ENCODE peak calls at places on chromosomes 16 and 17, in nine cellular contexts. One of them, this sample, is unnamed.

GRCh38 chr17:37493249-37494027 is 3.7 kb downstream of the DUSP14 start:
- DNase-seq in activated T-cell treated with anti-CD3 and anti-CD28 coated beads for 4 hours: no peak
- DNase-seq in HS-27A: peak; percentile 79
- DNase-seq in CD4-positive, CD25-positive, alpha-beta regulatory T cell: no peak
- DNase-seq in Karpas-422: no peak
- DNase-seq in AG04450: peak; percentile 81
- DNase-seq in uterus: no peak
- DNase-seq in mesenteric fat pad: no peak
- DNase-seq in heart left ventricle: no peak
- DNase-seq in this sample: no peak

GRCh38 chr16:48959204-48959603 is 322.4 kb downstream of the CBLN1 start:
- DNase-seq in activated T-cell treated with anti-CD3 and anti-CD28 coated beads for 4 hours: no peak
- DNase-seq in HS-27A: no peak
- DNase-seq in CD4-positive, CD25-positive, alpha-beta regulatory T cell: no peak
- DNase-seq in Karpas-422: no peak
- DNase-seq in AG04450: no peak
- DNase-seq in uterus: no peak
- DNase-seq in mesenteric fat pad: peak; percentile 65
- DNase-seq in heart left ventricle: peak; percentile 29
- DNase-seq in this sample: no peak

GRCh38 chr17:72725432-72726068 is 366.9 kb downstream of the SLC39A11 start:
- DNase-seq in activated T-cell treated with anti-CD3 and anti-CD28 coated beads for 4 hours: no peak
- DNase-seq in HS-27A: no peak
- DNase-seq in CD4-positive, CD25-positive, alpha-beta regulatory T cell: peak; percentile 11
- DNase-seq in Karpas-422: peak; percentile 82
- DNase-seq in AG04450: no peak
- DNase-seq in uterus: no peak
- DNase-seq in mesenteric fat pad: no peak
- DNase-seq in heart left ventricle: peak; percentile 40
- DNase-seq in this sample: no peak

GRCh38 chr17:4947411-4948165 is 742 bp downstream of the PFN1 start:
- DNase-seq in activated T-cell treated with anti-CD3 and anti-CD28 coated beads for 4 hours: peak; percentile 45
- DNase-seq in HS-27A: no peak
- DNase-seq in CD4-positive, CD25-positive, alpha-beta regulatory T cell: peak; percentile 62
- DNase-seq in Karpas-422: peak; percentile 84
- DNase-seq in AG04450: no peak
- DNase-seq in uterus: peak; percentile 57
- DNase-seq in mesenteric fat pad: no peak
- DNase-seq in heart left ventricle: peak; percentile 67
- DNase-seq in this sample: no peak

GRCh38 chr17:17412331-17412730 is 64.5 kb upstream of the MED9 start:
- DNase-seq in activated T-cell treated with anti-CD3 and anti-CD28 coated beads for 4 hours: no peak
- DNase-seq in HS-27A: no peak
- DNase-seq in CD4-positive, CD25-positive, alpha-beta regulatory T cell: no peak
- DNase-seq in Karpas-422: no peak
- DNase-seq in AG04450: no peak
- DNase-seq in uterus: no peak
- DNase-seq in mesenteric fat pad: no peak
- DNase-seq in heart left ventricle: no peak
- DNase-seq in this sample: no peak

GRCh38 chr16:50657251-50657650 is 23.9 kb downstream of the SNX20 start:
- DNase-seq in activated T-cell treated with anti-CD3 and anti-CD28 coated beads for 4 hours: no peak
- DNase-seq in HS-27A: no peak
- DNase-seq in CD4-positive, CD25-positive, alpha-beta regulatory T cell: no peak
- DNase-seq in Karpas-422: no peak
- DNase-seq in AG04450: no peak
- DNase-seq in uterus: no peak
- DNase-seq in mesenteric fat pad: no peak
- DNase-seq in heart left ventricle: no peak
- DNase-seq in this sample: no peak

GRCh38 chr17:71921726-71922320 is 199.0 kb upstream of the SOX9 start:
- DNase-seq in activated T-cell treated with anti-CD3 and anti-CD28 coated beads for 4 hours: no peak
- DNase-seq in HS-27A: no peak
- DNase-seq in CD4-positive, CD25-positive, alpha-beta regulatory T cell: no peak
- DNase-seq in Karpas-422: no peak
- DNase-seq in AG04450: no peak
- DNase-seq in uterus: no peak
- DNase-seq in mesenteric fat pad: no peak
- DNase-seq in heart left ventricle: no peak
- DNase-seq in this sample: no peak

GRCh38 chr16:86490859-86491642 is 19.3 kb upstream of the FOXF1 start:
- DNase-seq in activated T-cell treated with anti-CD3 and anti-CD28 coated beads for 4 hours: no peak
- DNase-seq in HS-27A: no peak
- DNase-seq in CD4-positive, CD25-positive, alpha-beta regulatory T cell: no peak
- DNase-seq in Karpas-422: no peak
- DNase-seq in AG04450: no peak
- DNase-seq in uterus: no peak
- DNase-seq in mesenteric fat pad: no peak
- DNase-seq in heart left ventricle: no peak
- DNase-seq in this sample: no peak

GRCh38 chr16:58046936-58047335 is 21.4 kb downstream of the MMP15 start:
- DNase-seq in activated T-cell treated with anti-CD3 and anti-CD28 coated beads for 4 hours: no peak
- DNase-seq in HS-27A: no peak
- DNase-seq in CD4-positive, CD25-positive, alpha-beta regulatory T cell: no peak
- DNase-seq in Karpas-422: no peak
- DNase-seq in AG04450: no peak
- DNase-seq in uterus: no peak
- DNase-seq in mesenteric fat pad: no peak
- DNase-seq in heart left ventricle: no peak
- DNase-seq in this sample: no peak

GRCh38 chr16:16973726-16974125 is 497.0 kb downstream of the XYLT1 start:
- DNase-seq in activated T-cell treated with anti-CD3 and anti-CD28 coated beads for 4 hours: no peak
- DNase-seq in HS-27A: no peak
- DNase-seq in CD4-positive, CD25-positive, alpha-beta regulatory T cell: no peak
- DNase-seq in Karpas-422: no peak
- DNase-seq in AG04450: no peak
- DNase-seq in uterus: no peak
- DNase-seq in mesenteric fat pad: no peak
- DNase-seq in heart left ventricle: no peak
- DNase-seq in this sample: no peak

GRCh38 chr17:19311421-19312215 is 50.9 kb downstream of the B9D1 start:
- DNase-seq in activated T-cell treated with anti-CD3 and anti-CD28 coated beads for 4 hours: no peak
- DNase-seq in HS-27A: no peak
- DNase-seq in CD4-positive, CD25-positive, alpha-beta regulatory T cell: no peak
- DNase-seq in Karpas-422: no peak
- DNase-seq in AG04450: no peak
- DNase-seq in uterus: no peak
- DNase-seq in mesenteric fat pad: no peak
- DNase-seq in heart left ventricle: peak; percentile 56
- DNase-seq in this sample: no peak

GRCh38 chr16:47162670-47163420 is 19.1 kb upstream of the NETO2 start:
- DNase-seq in activated T-cell treated with anti-CD3 and anti-CD28 coated beads for 4 hours: no peak
- DNase-seq in HS-27A: no peak
- DNase-seq in CD4-positive, CD25-positive, alpha-beta regulatory T cell: no peak
- DNase-seq in Karpas-422: no peak
- DNase-seq in AG04450: no peak
- DNase-seq in uterus: no peak
- DNase-seq in mesenteric fat pad: no peak
- DNase-seq in heart left ventricle: no peak
- DNase-seq in this sample: no peak